ENCODE peak calls at places on chromosome X, in eight cellular contexts. G, K, U, I, H, V, R and D are unnamed samples.

GRCh38 chrX:147848009-147848408 is 63.7 kb upstream of the FMR1 start:
- DNase-seq in G (no peak), K (no peak), U (no peak), I (peak), H (no peak), V (no peak), R (no peak), D (no peak)

GRCh38 chrX:116417968-116418367 is 18.4 kb upstream of the SLC6A14 start:
- DNase-seq in G (no peak), K (no peak), U (no peak), I (no peak), H (no peak), V (no peak), R (no peak), D (no peak)

GRCh38 chrX:55709735-55710134 is 7.8 kb upstream of the RRAGB start:
- DNase-seq in G (no peak), K (no peak), U (no peak), I (no peak), H (no peak), V (no peak), R (no peak), D (no peak)

GRCh38 chrX:153708415-153708814 is 15.8 kb downstream of the BCAP31 start:
- DNase-seq in G (peak), K (peak), U (peak), I (peak), H (peak), V (peak), R (peak), D (peak)

GRCh38 chrX:16788477-16788876 is 2.2 kb downstream of the TXLNG start:
- DNase-seq in G (no peak), K (no peak), U (no peak), I (no peak), H (peak), V (peak), R (peak), D (peak)

GRCh38 chrX:118928126-118928525 is 46.3 kb upstream of the LONRF3 start:
- DNase-seq in G (no peak), K (no peak), U (peak), I (no peak), H (no peak), V (no peak), R (no peak), D (no peak)

GRCh38 chrX:18654873-18655836 is 16.8 kb downstream of the RS1 start:
- DNase-seq in G (no peak), K (no peak), U (no peak), I (no peak), H (no peak), V (no peak), R (no peak), D (no peak)

GRCh38 chrX:281166-281999 is at the start of gene PLCXD1:
- DNase-seq in G (no peak), K (peak), U (no peak), I (peak), H (peak), V (no peak), R (peak), D (no peak)

GRCh38 chrX:68945603-68946228 is 116.9 kb downstream of the EFNB1 start:
- DNase-seq in G (no peak), K (peak), U (peak), I (no peak), H (no peak), V (peak), R (peak), D (no peak)

GRCh38 chrX:340641-341423 is 22.2 kb upstream of the GTPBP6 start:
- DNase-seq in G (peak), K (no peak), U (no peak), I (no peak), H (no peak), V (no peak), R (no peak), D (no peak)

GRCh38 chrX:131763674-131764073 is 219.8 kb downstream of the OR13H1 start:
- DNase-seq in G (peak), K (peak), U (no peak), I (no peak), H (peak), V (peak), R (peak), D (peak)

GRCh38 chrX:31353095-31353494 is 281.3 kb upstream of the FTHL17 start:
- DNase-seq in G (no peak), K (peak), U (peak), I (no peak), H (no peak), V (peak), R (no peak), D (no peak)

GRCh38 chrX:45715787-45716186 is 515.1 kb upstream of the DIPK2B start:
- DNase-seq in G (no peak), K (peak), U (peak), I (no peak), H (no peak), V (peak), R (no peak), D (no peak)

GRCh38 chrX:105209406-105209805 is 11.1 kb downstream of the TEX13A start:
- DNase-seq in G (no peak), K (no peak), U (no peak), I (no peak), H (no peak), V (no peak), R (no peak), D (no peak)

GRCh38 chrX:105211051-105211575 is 9.4 kb downstream of the TEX13A start:
- DNase-seq in G (no peak), K (no peak), U (no peak), I (no peak), H (no peak), V (no peak), R (no peak), D (no peak)

GRCh38 chrX:105210258-105210657 is 10.2 kb downstream of the TEX13A start:
- DNase-seq in G (no peak), K (no peak), U (no peak), I (no peak), H (no peak), V (no peak), R (no peak), D (no peak)
- TF ChIP-seq CTCF in G (no peak), K (no peak), U (no peak), I (no peak), H (no peak), V (no peak), R (no peak), D (peak)

GRCh38 chrX:107742754-107743191 is 32.8 kb downstream of the TSC22D3 start:
- DNase-seq in G (no peak), K (no peak), U (no peak), I (no peak), H (no peak), V (no peak), R (no peak), D (peak)
- H3K4me3 ChIP-seq in G (peak), K (no peak), U (no peak), I (peak), H (no peak), V (no peak), R (no peak), D (peak)

GRCh38 chrX:42530027-42530426 is 247.9 kb downstream of the PPP1R2C start:
- DNase-seq in G (no peak), K (peak), U (peak), I (no peak), H (no peak), V (peak), R (peak), D (no peak)
- TF ChIP-seq CTCF in G (no peak), K (no peak), U (peak), I (no peak), H (no peak), V (peak), R (no peak), D (no peak)

DNA sequence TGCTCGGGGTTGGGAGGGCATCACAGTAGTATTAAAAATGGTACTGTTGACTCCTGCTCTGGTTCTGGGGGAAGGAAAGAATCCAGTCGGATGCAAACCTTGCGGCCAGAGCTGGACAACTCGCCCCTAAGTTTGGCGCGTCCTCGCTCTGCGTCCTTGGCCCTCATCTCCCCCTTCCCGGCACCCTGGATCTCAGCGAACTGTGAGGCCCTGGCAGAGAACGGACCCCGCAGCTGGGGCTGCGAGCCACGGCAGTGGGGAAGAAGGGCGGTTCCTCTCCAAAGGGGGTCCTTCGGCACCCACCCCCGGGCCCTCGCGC is 14.0 kb downstream of the ARHGEF6 start:
- DNase-seq in G (no peak), K (no peak), U (no peak), I (no peak), H (no peak), V (no peak), R (no peak), D (no peak)
- H3K4me3 ChIP-seq in G (peak), K (peak), U (peak), I (peak), H (peak), V (peak), R (peak), D (peak)

GRCh38 chrX:121333942-121334341 is 286.5 kb downstream of the GLUD2 start:
- DNase-seq in G (no peak), K (no peak), U (no peak), I (no peak), H (no peak), V (no peak), R (no peak), D (no peak)
- TF ChIP-seq CTCF in G (no peak), K (no peak), U (no peak), I (no peak), H (no peak), V (peak), R (no peak), D (no peak)

DNA sequence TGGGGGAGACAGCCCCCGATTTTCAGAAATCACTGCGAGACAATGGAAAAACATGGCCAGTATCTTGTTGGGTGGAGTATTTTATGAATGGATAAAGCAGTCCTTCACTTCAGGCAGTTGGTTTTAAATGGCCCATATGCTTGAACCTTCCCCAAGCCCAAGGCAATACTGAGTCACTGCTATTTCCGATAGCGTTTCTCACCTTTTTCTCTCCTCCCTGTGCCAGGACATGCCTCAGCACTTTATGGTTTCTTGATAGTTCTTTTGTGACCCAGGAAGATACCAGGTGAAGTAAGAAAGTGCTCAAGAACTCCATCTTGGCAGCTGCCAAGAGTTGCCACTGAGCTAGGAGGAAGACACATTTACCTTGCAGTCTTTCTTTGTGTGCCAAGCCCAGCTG is 26.8 kb upstream of the ESX1 start:
- DNase-seq in G (no peak), K (no peak), U (no peak), I (no peak), H (no peak), V (no peak), R (no peak), D (no peak)
- H3K4me3 ChIP-seq in G (no peak), K (no peak), U (no peak), I (no peak), H (no peak), V (no peak), R (no peak), D (no peak)